ENCODE peak calls at places on chromosomes 12 and 14, in five cellular contexts. Q, D, M, H and A are unnamed samples.

GRCh38 chr12:47071241-47071852 is 8.1 kb upstream of the PCED1B start:
- DNase-seq in D (no peak), M (no peak), Q (peak; percentile 53), H (no peak), A (no peak)

GRCh38 chr14:71250347-71250746 is 343.1 kb downstream of the PCNX1 start:
- DNase-seq in D (no peak), M (no peak), Q (no peak), H (no peak), A (no peak)

GRCh38 chr14:100236873-100237272 is 2.1 kb upstream of the YY1 start:
- DNase-seq in D (no peak), Q (no peak), M (no peak), H (no peak), A (peak; percentile 45)

GRCh38 chr14:64324461-64325255 is 30.5 kb upstream of the ESR2 start:
- DNase-seq in Q (no peak), M (no peak), D (no peak), H (no peak), A (no peak)

GRCh38 chr12:104605685-104606084 is 148.9 kb downstream of the CHST11 start:
- DNase-seq in M (no peak), Q (no peak), D (no peak), H (no peak), A (peak; percentile 29)

GRCh38 chr14:96176811-96177211 is 27.8 kb upstream of the BDKRB2 start:
- DNase-seq in Q (no peak), M (peak; percentile 89), D (peak; percentile 89), H (no peak), A (no peak)

GRCh38 chr12:106194351-106194750 is 53.5 kb downstream of the CKAP4 start:
- DNase-seq in M (no peak), Q (no peak), H (no peak), D (no peak), A (no peak)

GRCh38 chr12:66693901-66694513 is 15.1 kb upstream of the GRIP1 start:
- DNase-seq in M (peak; percentile 32), D (peak; percentile 36), H (peak; percentile 81), Q (peak; percentile 83), A (peak; percentile 65)

GRCh38 chr14:99507860-99508640 is 26.8 kb downstream of the CCNK start:
- DNase-seq in Q (no peak), M (no peak), H (no peak), D (no peak), A (no peak)

GRCh38 chr14:61713724-61714437 is 18.6 kb downstream of the HIF1A start:
- DNase-seq in H (no peak), Q (no peak), M (no peak), D (no peak), A (no peak)

GRCh38 chr12:76277480-76277879 is 70.7 kb downstream of the BBS10 start:
- DNase-seq in D (peak; percentile 67), H (no peak), Q (no peak), M (peak; percentile 33), A (no peak)

GRCh38 chr14:101187816-101188570 is 284.5 kb upstream of the RTL1 start:
- DNase-seq in D (no peak), H (no peak), M (no peak), Q (no peak), A (no peak)

GRCh38 chr12:3141339-3142321 is 64.5 kb downstream of the TSPAN9 start:
- DNase-seq in H (no peak), Q (no peak), M (no peak), D (no peak), A (no peak)

GRCh38 chr14:68404652-68405183 is 388.1 kb downstream of the ZFP36L1 start:
- DNase-seq in Q (no peak), D (no peak), H (peak; percentile 77), M (no peak), A (no peak)